ENCODE peak calls at places on chromosomes 3 and 15, in ten cellular contexts. T, K, C, B, A, R, V, S, W and G are unnamed samples.
A peak's percentile ranks its signal among the peaks of the same experiment; 100 is the strongest.

GRCh38 chr15:95928822-95929221 is 401.7 kb upstream of the NR2F2 start:
- DNase-seq in T (no peak), K (no peak), C (no peak), B (no peak), A (no peak), R (no peak), V (no peak), S (no peak), W (no peak), G (no peak)

GRCh38 chr3:178562143-178562868 is 26.1 kb downstream of the KCNMB2 start:
- DNase-seq in T (no peak), K (no peak), C (no peak), B (no peak), A (no peak), R (no peak), V (no peak), S (no peak), W (peak; percentile 40), G (no peak)

GRCh38 chr3:85890043-85890555 is 931.3 kb downstream of the CADM2 start:
- DNase-seq in T (no peak), K (no peak), C (no peak), B (no peak), A (no peak), R (no peak), V (no peak), S (no peak), W (no peak), G (no peak)

GRCh38 chr3:192155194-192155593 is 572.1 kb downstream of the FGF12 start:
- DNase-seq in T (no peak), K (no peak), C (no peak), B (no peak), A (no peak), R (no peak), V (no peak), S (no peak), W (no peak), G (no peak)

GRCh38 chr3:185176756-185177359 is 24.0 kb upstream of the C3orf70 start:
- DNase-seq in T (peak; percentile 54), K (no peak), C (peak; percentile 50), B (peak; percentile 37), A (peak; percentile 47), R (no peak), V (peak; percentile 45), S (no peak), W (peak; percentile 64), G (no peak)

GRCh38 chr15:75335313-75335704 is 554 bp upstream of the COMMD4 start:
- DNase-seq in T (no peak), K (no peak), C (no peak), B (no peak), A (no peak), R (no peak), V (no peak), S (no peak), W (no peak), G (no peak)

GRCh38 chr3:187713504-187713903 is 11.1 kb upstream of the RTP2 start:
- DNase-seq in T (no peak), K (no peak), C (peak; percentile 60), B (no peak), A (no peak), R (no peak), V (peak; percentile 38), S (no peak), W (peak; percentile 68), G (no peak)

GRCh38 chr3:42066516-42067181 is 24.5 kb upstream of the TRAK1 start:
- DNase-seq in T (no peak), K (no peak), C (peak; percentile 88), B (peak; percentile 39), A (peak; percentile 69), R (no peak), V (no peak), S (no peak), W (peak; percentile 71), G (no peak)

GRCh38 chr15:44545934-44546802 is 9.2 kb downstream of the EIF3J start:
- DNase-seq in T (no peak), K (no peak), C (peak; percentile 26), B (peak; percentile 53), A (peak; percentile 32), R (no peak), V (peak; percentile 57), S (peak; percentile 60), W (peak; percentile 58), G (no peak)

GRCh38 chr3:156448300-156448699 is 106.6 kb downstream of the SSR3 start:
- DNase-seq in T (no peak), K (peak; percentile 58), C (peak; percentile 47), B (peak; percentile 28), A (peak; percentile 43), R (peak; percentile 5), V (peak; percentile 43), S (no peak), W (peak; percentile 61), G (peak; percentile 56)

GRCh38 chr3:170614214-170614966 is 28.5 kb upstream of the SLC7A14 start:
- DNase-seq in T (no peak), K (no peak), C (peak; percentile 90), B (no peak), A (peak; percentile 86), R (peak; percentile 78), V (peak; percentile 92), S (no peak), W (peak; percentile 95), G (no peak)

GRCh38 chr3:133135303-133135702 is 97.1 kb downstream of the TMEM108 start:
- DNase-seq in T (no peak), K (no peak), C (no peak), B (no peak), A (no peak), R (no peak), V (no peak), S (no peak), W (no peak), G (no peak)

GRCh38 chr3:115784739-115785571 is 161.6 kb downstream of the GAP43 start:
- DNase-seq in T (no peak), K (no peak), C (peak; percentile 75), B (no peak), A (peak; percentile 80), R (peak; percentile 93), V (peak; percentile 88), S (no peak), W (peak; percentile 76), G (no peak)

GRCh38 chr3:65914032-65914739 is 124.5 kb downstream of the MAGI1 start:
- DNase-seq in T (no peak), K (no peak), C (no peak), B (no peak), A (no peak), R (no peak), V (no peak), S (no peak), W (peak; percentile 15), G (no peak)

GRCh38 chr3:177468331-177468730 is 271.0 kb upstream of the TBL1XR1 start:
- DNase-seq in T (no peak), K (no peak), C (peak; percentile 99), B (no peak), A (peak; percentile 99), R (peak; percentile 94), V (peak; percentile 21), S (no peak), W (peak; percentile 88), G (no peak)

GRCh38 chr3:177471733-177472480 is 274.6 kb upstream of the TBL1XR1 start:
- DNase-seq in T (no peak), K (no peak), C (no peak), B (no peak), A (no peak), R (no peak), V (no peak), S (no peak), W (no peak), G (no peak)

GRCh38 chr3:177467268-177467985 is 270.1 kb upstream of the TBL1XR1 start:
- DNase-seq in T (no peak), K (no peak), C (no peak), B (no peak), A (no peak), R (no peak), V (no peak), S (no peak), W (no peak), G (no peak)

GRCh38 chr3:177470200-177470941 is 273.1 kb upstream of the TBL1XR1 start:
- DNase-seq in T (no peak), K (no peak), C (no peak), B (no peak), A (peak; percentile 38), R (no peak), V (peak; percentile 55), S (no peak), W (no peak), G (no peak)

GRCh38 chr3:177468816-177469590 is 271.7 kb upstream of the TBL1XR1 start:
- DNase-seq in T (no peak), K (no peak), C (peak; percentile 89), B (no peak), A (no peak), R (peak; percentile 46), V (no peak), S (no peak), W (peak; percentile 53), G (no peak)
- TF ChIP-seq CTCF in T (no peak), K (no peak), C (peak; percentile 18), B (no peak), A (no peak), R (no peak), V (no peak), S (no peak), W (no peak), G (no peak)

DNA sequence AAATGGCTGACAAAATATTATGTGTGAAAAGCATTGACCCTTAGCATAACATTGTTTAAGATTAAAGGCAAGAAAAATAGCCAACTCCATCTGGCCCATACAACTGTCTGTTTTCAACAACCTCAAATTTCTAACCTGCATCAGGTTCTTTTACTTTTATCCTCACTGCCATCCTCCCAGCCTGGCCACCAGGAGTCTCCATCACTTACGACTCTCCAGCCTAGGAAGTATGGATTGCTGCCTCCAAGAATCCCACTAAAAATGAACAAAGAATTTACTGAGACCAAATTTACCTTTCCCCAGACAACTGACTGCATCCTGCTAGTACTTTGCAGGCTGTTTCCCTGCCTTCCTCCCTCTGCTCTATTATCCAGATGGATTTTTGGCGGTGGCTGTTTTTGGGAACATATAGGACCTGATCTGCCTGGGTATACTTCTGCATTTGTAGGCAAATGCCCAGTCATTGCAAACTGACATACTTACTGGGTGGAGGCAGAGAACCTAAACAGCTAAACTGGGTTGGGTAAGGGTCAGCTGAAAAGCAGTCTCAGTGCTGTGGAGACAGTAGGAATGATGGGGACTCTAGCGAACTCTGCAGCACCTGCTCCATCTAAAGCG is 144.2 kb downstream of the GHSR start:
- DNase-seq in T (no peak), K (no peak), C (no peak), B (no peak), A (no peak), R (no peak), V (no peak), S (no peak), W (no peak), G (no peak)
- TF ChIP-seq CTCF in T (no peak), K (no peak), C (peak; percentile 25), B (no peak), A (peak; percentile 38), R (no peak), V (peak; percentile 37), S (no peak), W (peak; percentile 45), G (no peak)

GRCh38 chr3:158091526-158091925 is 14.7 kb downstream of the SHOX2 start:
- DNase-seq in T (no peak), K (no peak), C (peak; percentile 54), B (no peak), A (peak; percentile 31), R (no peak), V (peak; percentile 47), S (no peak), W (peak; percentile 64), G (no peak)
- TF ChIP-seq CTCF in T (no peak), K (no peak), C (peak; percentile 44), B (peak; percentile 30), A (peak; percentile 44), R (peak; percentile 54), V (peak; percentile 48), S (peak; percentile 37), W (peak; percentile 43), G (no peak)

GRCh38 chr3:40109641-40110490 is 199.6 kb upstream of the EIF1B start:
- DNase-seq in T (no peak), K (no peak), C (peak; percentile 46), B (no peak), A (no peak), R (no peak), V (no peak), S (no peak), W (peak; percentile 17), G (no peak)
- TF ChIP-seq CTCF in T (no peak), K (no peak), C (peak; percentile 60), B (no peak), A (peak; percentile 35), R (peak; percentile 64), V (no peak), S (no peak), W (peak; percentile 25), G (no peak)